ENCODE peak calls at places on chromosomes 4 and X, in four cellular contexts. One of them, this sample, is unnamed.

GRCh38 chrX:35699642-35700041 is 98.5 kb upstream of the MAGEB16 start:
- DNase-seq in GM20000: no peak
- DNase-seq in mammary epithelial cell: no peak
- DNase-seq in vagina: no peak
- DNase-seq in this sample: no peak

GRCh38 chr4:122702939-122703338 is 29.6 kb upstream of the BBS12 start:
- DNase-seq in GM20000: no peak
- DNase-seq in mammary epithelial cell: no peak
- DNase-seq in vagina: no peak
- DNase-seq in this sample: no peak

GRCh38 chr4:55509272-55509671 is 37.4 kb downstream of the CLOCK start:
- DNase-seq in GM20000: no peak
- DNase-seq in mammary epithelial cell: no peak
- DNase-seq in vagina: no peak
- DNase-seq in this sample: no peak

GRCh38 chr4:184386271-184386781 is 88.0 kb downstream of the IRF2 start:
- DNase-seq in GM20000: no peak
- DNase-seq in mammary epithelial cell: no peak
- DNase-seq in vagina: no peak
- DNase-seq in this sample: no peak

GRCh38 chrX:15059488-15059887 is 186.3 kb downstream of the MOSPD2 start:
- DNase-seq in GM20000: no peak
- DNase-seq in mammary epithelial cell: no peak
- DNase-seq in vagina: no peak
- DNase-seq in this sample: no peak

GRCh38 chr4:14023901-14024300 is 396.4 kb upstream of the BOD1L1 start:
- DNase-seq in GM20000: no peak
- DNase-seq in mammary epithelial cell: no peak
- DNase-seq in vagina: no peak
- DNase-seq in this sample: no peak

GRCh38 chr4:87716350-87717041 is 66.4 kb downstream of the DMP1 start:
- DNase-seq in GM20000: no peak
- DNase-seq in mammary epithelial cell: no peak
- DNase-seq in vagina: no peak
- DNase-seq in this sample: no peak

GRCh38 chr4:57122959-57123358 is 12.8 kb upstream of the IGFBP7 start:
- DNase-seq in GM20000: no peak
- DNase-seq in mammary epithelial cell: no peak
- DNase-seq in vagina: no peak
- DNase-seq in this sample: no peak

GRCh38 chr4:80461412-80461811 is 125.9 kb downstream of the CFAP299 start:
- DNase-seq in GM20000: no peak
- DNase-seq in mammary epithelial cell: peak; percentile 65
- DNase-seq in vagina: no peak
- DNase-seq in this sample: no peak

GRCh38 chrX:16711219-16712115 is 1.0 kb downstream of the CTPS2 start:
- DNase-seq in GM20000: peak; percentile 22
- DNase-seq in mammary epithelial cell: no peak
- DNase-seq in vagina: no peak
- DNase-seq in this sample: no peak

GRCh38 chrX:21479695-21480280 is 105.6 kb downstream of the CNKSR2 start:
- DNase-seq in GM20000: peak; percentile 2
- DNase-seq in mammary epithelial cell: peak; percentile 30
- DNase-seq in vagina: no peak
- DNase-seq in this sample: no peak

GRCh38 chr4:73499996-73500765 is 18.6 kb downstream of the AFM start:
- DNase-seq in GM20000: no peak
- DNase-seq in mammary epithelial cell: no peak
- DNase-seq in vagina: no peak
- DNase-seq in this sample: no peak

GRCh38 chr4:100828986-100829685 is 311.3 kb upstream of the EMCN start:
- DNase-seq in GM20000: no peak
- DNase-seq in mammary epithelial cell: no peak
- DNase-seq in vagina: no peak
- DNase-seq in this sample: no peak

GRCh38 chrX:53312946-53313745 is 31.8 kb upstream of the IQSEC2 start:
- DNase-seq in GM20000: peak; percentile 54
- DNase-seq in mammary epithelial cell: peak; percentile 44
- DNase-seq in vagina: no peak
- DNase-seq in this sample: peak; percentile 49

GRCh38 chrX:40175416-40176255 is 77.9 kb upstream of the BCOR start:
- DNase-seq in GM20000: peak; percentile 77
- DNase-seq in mammary epithelial cell: no peak
- DNase-seq in vagina: no peak
- DNase-seq in this sample: no peak

GRCh38 chr4:6221851-6222760 is 21.8 kb upstream of the JAKMIP1 start:
- DNase-seq in GM20000: peak; percentile 79
- DNase-seq in mammary epithelial cell: peak; percentile 5
- DNase-seq in vagina: no peak
- DNase-seq in this sample: peak; percentile 70

GRCh38 chrX:24371391-24371972 is 11.0 kb downstream of the SUPT20HL1 start:
- DNase-seq in GM20000: peak; percentile 69
- DNase-seq in mammary epithelial cell: peak; percentile 41
- DNase-seq in vagina: no peak
- DNase-seq in this sample: peak; percentile 63

GRCh38 chr4:150821641-150822040 is 193.4 kb downstream of the LRBA start:
- DNase-seq in GM20000: no peak
- DNase-seq in mammary epithelial cell: no peak
- DNase-seq in vagina: no peak
- DNase-seq in this sample: no peak

DNA sequence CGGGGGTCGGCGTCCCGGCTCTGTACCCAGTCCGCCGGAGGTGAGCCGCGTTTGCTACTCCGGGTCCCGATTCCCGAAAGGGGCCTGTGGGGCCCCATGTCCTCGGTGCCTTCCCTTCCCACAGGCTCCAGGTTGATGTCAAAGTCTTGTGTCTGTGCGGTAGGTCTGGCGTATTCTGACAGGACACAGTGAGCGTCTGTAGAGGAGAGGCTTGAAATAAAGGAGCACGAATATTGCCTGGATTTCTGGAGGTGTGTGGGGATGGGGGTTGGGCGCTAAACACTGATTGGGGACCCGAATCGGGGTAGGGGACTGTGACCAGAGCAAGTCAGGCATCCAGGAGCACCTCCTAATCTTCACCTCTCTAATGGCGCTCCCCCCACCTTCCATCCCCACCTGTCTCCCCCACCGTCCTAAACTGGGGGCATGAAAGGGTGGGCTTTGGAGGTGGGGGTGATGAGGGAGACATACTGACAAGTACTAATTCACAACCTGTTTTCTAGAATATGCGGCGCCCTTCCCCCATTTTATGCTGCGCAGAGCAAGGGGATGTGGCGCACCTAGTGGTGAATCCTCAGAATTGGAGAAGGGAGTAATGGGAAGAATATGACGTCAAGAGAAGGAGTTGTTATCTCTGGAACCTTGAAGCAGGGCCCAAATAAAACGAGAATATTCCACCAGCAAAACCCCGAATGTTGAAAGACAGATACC is 874 bp downstream of the GPRASP2 start:
- DNase-seq in GM20000: no peak
- DNase-seq in mammary epithelial cell: peak; percentile 40
- DNase-seq in vagina: no peak
- DNase-seq in this sample: no peak
- TF ChIP-seq CTCF in GM20000: peak; percentile 9
- TF ChIP-seq CTCF in mammary epithelial cell: peak; percentile 58
- TF ChIP-seq CTCF in vagina: no peak
- TF ChIP-seq CTCF in this sample: peak; percentile 62

DNA sequence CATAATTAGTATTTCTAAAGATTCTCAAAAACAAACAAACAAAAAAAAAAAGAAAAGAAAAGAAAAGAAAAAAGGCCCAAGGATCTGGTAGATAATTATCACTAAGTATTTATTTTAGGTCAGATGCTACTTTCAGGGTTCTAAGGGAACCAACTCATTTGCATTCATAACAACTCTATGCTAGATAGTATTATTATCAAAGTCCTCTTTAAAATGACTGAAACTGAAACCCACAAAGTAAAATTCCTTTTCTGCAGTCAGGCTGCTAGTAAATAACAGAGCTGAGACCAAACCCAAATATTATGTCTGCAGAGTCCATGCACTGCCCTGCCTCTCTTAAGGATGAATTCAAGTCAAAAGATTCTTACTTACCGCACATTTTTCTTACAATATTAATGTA is 38.3 kb upstream of the MAPK10 start:
- DNase-seq in GM20000: no peak
- DNase-seq in mammary epithelial cell: no peak
- DNase-seq in vagina: no peak
- DNase-seq in this sample: no peak
- TF ChIP-seq CTCF in GM20000: no peak
- TF ChIP-seq CTCF in mammary epithelial cell: no peak
- TF ChIP-seq CTCF in vagina: no peak
- TF ChIP-seq CTCF in this sample: no peak

GRCh38 chrX:129445436-129445835 is 77.9 kb downstream of the SMARCA1 start:
- DNase-seq in GM20000: no peak
- DNase-seq in mammary epithelial cell: no peak
- DNase-seq in vagina: no peak
- DNase-seq in this sample: no peak

GRCh38 chrX:129450123-129450522 is 73.2 kb downstream of the SMARCA1 start:
- DNase-seq in GM20000: no peak
- DNase-seq in mammary epithelial cell: no peak
- DNase-seq in vagina: no peak
- DNase-seq in this sample: no peak

GRCh38 chrX:129452523-129452922 is 70.8 kb downstream of the SMARCA1 start:
- DNase-seq in GM20000: no peak
- DNase-seq in mammary epithelial cell: no peak
- DNase-seq in vagina: no peak
- DNase-seq in this sample: no peak

DNA sequence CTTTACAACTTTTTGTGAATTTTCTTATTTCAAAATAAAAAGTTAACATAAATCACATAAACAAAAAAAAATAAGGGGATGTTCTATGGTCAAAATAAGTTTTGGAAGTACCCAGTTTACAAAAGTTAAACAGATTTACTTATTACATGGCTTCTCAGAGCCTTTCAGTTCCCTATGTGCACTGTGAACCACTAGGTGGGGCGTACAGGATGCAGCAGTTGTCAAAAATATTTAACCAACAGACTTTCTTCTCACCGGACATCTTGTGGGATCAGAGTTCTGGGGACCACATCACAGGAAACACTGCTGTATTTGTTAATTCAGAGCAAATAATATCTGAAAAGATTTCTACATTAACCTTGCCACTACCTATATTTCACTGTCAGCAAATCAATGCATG is 74.1 kb downstream of the SMARCA1 start:
- DNase-seq in GM20000: no peak
- DNase-seq in mammary epithelial cell: no peak
- DNase-seq in vagina: no peak
- DNase-seq in this sample: no peak
- TF ChIP-seq CTCF in GM20000: no peak
- TF ChIP-seq CTCF in mammary epithelial cell: peak; percentile 3
- TF ChIP-seq CTCF in vagina: no peak
- TF ChIP-seq CTCF in this sample: no peak

GRCh38 chr4:84482564-84483563 is 16.2 kb downstream of the NKX6-1 start:
- DNase-seq in GM20000: peak; percentile 11
- DNase-seq in mammary epithelial cell: peak; percentile 33
- DNase-seq in vagina: no peak
- DNase-seq in this sample: no peak
- TF ChIP-seq CTCF in GM20000: peak; percentile 28
- TF ChIP-seq CTCF in mammary epithelial cell: peak; percentile 53
- TF ChIP-seq CTCF in vagina: peak; percentile 17
- TF ChIP-seq CTCF in this sample: peak; percentile 28

GRCh38 chrX:27590044-27590443 is at the start of gene DCAF8L2:
- DNase-seq in GM20000: no peak
- DNase-seq in mammary epithelial cell: no peak
- DNase-seq in vagina: no peak
- DNase-seq in this sample: no peak

GRCh38 chrX:27597506-27597905 is 7.4 kb downstream of the DCAF8L2 start:
- DNase-seq in GM20000: no peak
- DNase-seq in mammary epithelial cell: peak; percentile 19
- DNase-seq in vagina: no peak
- DNase-seq in this sample: no peak

GRCh38 chrX:27591938-27592337 is 1.8 kb downstream of the DCAF8L2 start:
- DNase-seq in GM20000: no peak
- DNase-seq in mammary epithelial cell: no peak
- DNase-seq in vagina: no peak
- DNase-seq in this sample: no peak
- TF ChIP-seq CTCF in GM20000: no peak
- TF ChIP-seq CTCF in mammary epithelial cell: no peak
- TF ChIP-seq CTCF in vagina: no peak
- TF ChIP-seq CTCF in this sample: no peak

GRCh38 chrX:107747596-107748161 is 27.9 kb downstream of the TSC22D3 start:
- DNase-seq in GM20000: no peak
- DNase-seq in mammary epithelial cell: peak; percentile 73
- DNase-seq in vagina: no peak
- DNase-seq in this sample: no peak

GRCh38 chrX:107741318-107741813 is 34.2 kb downstream of the TSC22D3 start:
- DNase-seq in GM20000: no peak
- DNase-seq in mammary epithelial cell: no peak
- DNase-seq in vagina: no peak
- DNase-seq in this sample: no peak

GRCh38 chrX:107743995-107744394 is 31.6 kb downstream of the TSC22D3 start:
- DNase-seq in GM20000: no peak
- DNase-seq in mammary epithelial cell: no peak
- DNase-seq in vagina: no peak
- DNase-seq in this sample: no peak

GRCh38 chrX:107742754-107743191 is 32.8 kb downstream of the TSC22D3 start:
- DNase-seq in GM20000: no peak
- DNase-seq in mammary epithelial cell: no peak
- DNase-seq in vagina: no peak
- DNase-seq in this sample: no peak

DNA sequence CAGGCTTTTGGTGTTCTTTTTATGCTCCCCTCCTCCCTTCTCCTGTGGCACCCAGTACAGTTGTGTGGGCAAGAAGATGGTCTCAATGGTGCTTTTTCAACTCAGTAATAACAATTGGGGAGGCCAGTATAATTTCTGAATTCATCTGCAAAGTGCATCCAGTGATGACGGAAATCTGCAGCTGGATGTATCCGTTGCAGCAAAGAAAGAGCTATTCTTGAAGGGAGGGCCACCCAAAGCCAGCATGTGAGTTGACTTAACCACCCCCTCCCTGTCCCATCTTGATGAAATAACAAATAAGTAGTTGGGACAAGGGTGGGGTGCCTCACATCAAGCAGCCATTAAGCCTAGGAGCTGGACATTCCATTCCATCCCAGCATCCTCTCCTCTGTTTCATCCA is 30.7 kb downstream of the TSC22D3 start:
- DNase-seq in GM20000: no peak
- DNase-seq in mammary epithelial cell: no peak
- DNase-seq in vagina: no peak
- DNase-seq in this sample: no peak
- TF ChIP-seq CTCF in GM20000: no peak
- TF ChIP-seq CTCF in mammary epithelial cell: no peak
- TF ChIP-seq CTCF in vagina: no peak
- TF ChIP-seq CTCF in this sample: no peak

DNA sequence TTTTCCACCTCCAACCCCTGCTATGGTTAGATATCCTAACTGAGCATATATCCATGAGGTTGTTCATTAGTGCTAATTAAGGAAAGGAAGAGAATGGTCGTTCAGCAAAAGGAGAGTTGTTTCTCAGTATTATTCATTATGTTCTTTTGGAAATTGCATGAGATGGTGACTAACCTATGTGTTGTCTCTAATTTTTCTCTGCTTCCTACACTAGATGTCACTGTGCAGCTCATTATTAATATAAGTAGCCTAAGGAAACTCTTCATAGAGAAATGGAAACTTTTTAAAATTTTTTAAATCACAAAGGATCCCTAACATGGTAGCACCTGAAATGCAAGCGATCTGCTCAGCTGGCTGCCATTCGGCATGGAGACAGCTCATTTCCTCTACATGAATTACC is 67.7 kb upstream of the FAM9A start:
- DNase-seq in GM20000: no peak
- DNase-seq in mammary epithelial cell: peak; percentile 5
- DNase-seq in vagina: no peak
- DNase-seq in this sample: no peak
- TF ChIP-seq CTCF in GM20000: no peak
- TF ChIP-seq CTCF in mammary epithelial cell: peak; percentile 34
- TF ChIP-seq CTCF in vagina: no peak
- TF ChIP-seq CTCF in this sample: no peak

This sample was measured in progenitor cell of endocrine pancreas.